ENCODE peak calls at places on chromosomes 12 and 14, in nine cellular contexts. J is breast epithelium; D is GM03348; F is endothelial cell; R is heart right ventricle; Q is occipital lobe; E is stimulated activated CD4-positive, alpha-beta T cell treated with anti-CD3 and anti-CD28 coated beads, Interleukin-12 subunit alpha, Interleukin-12 subunit beta, amount 100 ng/mL, for 48 hours; O is upper lobe of right lung; L is CD4-positive, CD25-positive, alpha-beta regulatory T cell. T is an unnamed sample.

GRCh38 chr14:93527076-93527692 is 96.4 kb downstream of the UNC79 start:
- DNase-seq in R (no peak), O (no peak), E (no peak), F (no peak), Q (no peak), D (no peak), L (no peak), J (no peak), T (peak; percentile 15)

GRCh38 chr14:96585672-96586013 is 83.5 kb downstream of the PAPOLA start:
- DNase-seq in E (no peak), L (no peak), D (no peak), F (no peak), Q (no peak), J (no peak), R (no peak), O (no peak), T (no peak)

GRCh38 chr12:13365782-13366366 is 169.3 kb downstream of the EMP1 start:
- DNase-seq in R (peak; percentile 12), E (no peak), D (no peak), Q (peak; percentile 59), F (no peak), O (no peak), J (no peak), L (no peak), T (no peak)

GRCh38 chr14:102805454-102805891 is 28.2 kb downstream of the TRAF3 start:
- DNase-seq in J (no peak), F (no peak), R (no peak), L (peak; percentile 83), Q (no peak), E (peak; percentile 44), O (no peak), D (peak; percentile 35), T (peak; percentile 36)

GRCh38 chr12:104695453-104696148 is 238.9 kb downstream of the CHST11 start:
- DNase-seq in E (peak; percentile 77), Q (no peak), J (no peak), O (no peak), R (no peak), D (peak; percentile 27), F (no peak), L (peak; percentile 65), T (peak; percentile 74)

GRCh38 chr12:103249614-103250013 is 246.2 kb downstream of the C12orf42 start:
- DNase-seq in L (no peak), Q (no peak), O (no peak), E (no peak), R (no peak), J (no peak), D (no peak), F (no peak), T (no peak)

GRCh38 chr14:68506021-68506644 is 286.7 kb downstream of the ZFP36L1 start:
- DNase-seq in D (peak; percentile 78), R (no peak), J (peak; percentile 68), F (peak; percentile 19), L (no peak), O (peak; percentile 69), E (no peak), Q (no peak), T (peak; percentile 86)

GRCh38 chr12:58967551-58967950 is 47.2 kb upstream of the LRIG3 start:
- DNase-seq in L (no peak), O (no peak), R (no peak), F (no peak), J (no peak), E (no peak), D (no peak), Q (no peak), T (peak; percentile 38)

GRCh38 chr12:55685671-55686070 is 22.0 kb downstream of the ITGA7 start:
- DNase-seq in D (no peak), L (no peak), J (no peak), F (no peak), O (peak; percentile 42), Q (no peak), E (no peak), R (no peak), T (no peak)

GRCh38 chr12:96751626-96752025 is 155.4 kb upstream of the NEDD1 start:
- DNase-seq in R (no peak), Q (no peak), F (no peak), E (no peak), J (no peak), D (no peak), O (no peak), L (no peak), T (no peak)

GRCh38 chr14:46574976-46575375 is 76.6 kb downstream of the RPL10L start:
- DNase-seq in F (no peak), L (no peak), E (no peak), Q (no peak), R (no peak), J (no peak), O (no peak), D (no peak), T (no peak)

GRCh38 chr12:107318804-107319535 is 225.6 kb upstream of the CRY1 start:
- DNase-seq in J (peak; percentile 20), L (peak; percentile 41), R (no peak), Q (no peak), O (no peak), D (peak; percentile 32), E (peak; percentile 5), F (peak; percentile 47), T (peak; percentile 51)

GRCh38 chr14:76947078-76947837 is 81.2 kb downstream of the IRF2BPL start:
- DNase-seq in F (peak; percentile 74), Q (peak; percentile 88), E (peak; percentile 78), R (peak; percentile 93), J (peak; percentile 89), O (peak; percentile 95), D (peak; percentile 89), L (peak; percentile 84), T (peak; percentile 82)

GRCh38 chr14:96072076-96072475 is 32.9 kb downstream of the C14orf132 start:
- DNase-seq in O (no peak), R (no peak), J (no peak), E (no peak), L (no peak), Q (no peak), D (no peak), F (no peak), T (no peak)

GRCh38 chr14:69582207-69582606 is 7.5 kb upstream of the CCDC177 start:
- DNase-seq in O (no peak), R (no peak), E (no peak), Q (no peak), J (no peak), F (no peak), D (peak; percentile 14), L (no peak), T (no peak)

GRCh38 chr12:6925239-6925542 is 2.6 kb upstream of the ATN1 start:
- DNase-seq in L (no peak), R (no peak), D (no peak), J (no peak), F (no peak), Q (no peak), E (no peak), O (no peak), T (no peak)

GRCh38 chr14:90019824-90020523 is 41.8 kb upstream of the KCNK13 start:
- DNase-seq in Q (no peak), E (no peak), L (no peak), F (no peak), J (no peak), R (no peak), D (no peak), O (no peak), T (no peak)

GRCh38 chr12:127108360-127109215 is 1158.4 kb upstream of the TMEM132C start:
- DNase-seq in D (peak; percentile 84), R (peak; percentile 43), O (peak; percentile 68), L (peak; percentile 15), Q (no peak), F (no peak), E (peak; percentile 29), J (no peak), T (peak; percentile 64)

GRCh38 chr12:120763250-120763649 is 37.6 kb downstream of the ACADS start:
- DNase-seq in E (no peak), D (no peak), Q (no peak), R (no peak), J (no peak), O (no peak), F (no peak), L (no peak), T (no peak)

T was measured in AG10803.